ENCODE peak calls at places on chromosome 15, in ten cellular contexts. One of them, this sample, is unnamed.

GRCh38 chr15:88267720-88268119 is 11.2 kb upstream of the NTRK3 start:
- DNase-seq in fibroblast of mammary gland: no peak
- DNase-seq in endothelial cell: no peak
- DNase-seq in GM20000: no peak
- DNase-seq in body of pancreas: no peak
- DNase-seq in A549: no peak
- DNase-seq in GM12865: no peak
- DNase-seq in heart left ventricle: no peak
- DNase-seq in neural crest cell: no peak
- DNase-seq in PC-3: no peak
- DNase-seq in this sample: no peak

GRCh38 chr15:82139823-82140268 is 94.0 kb upstream of the MEX3B start:
- DNase-seq in PC-3: peak
- DNase-seq in fibroblast of mammary gland: peak
- DNase-seq in GM20000: peak
- DNase-seq in GM12865: peak
- DNase-seq in heart left ventricle: no peak
- DNase-seq in A549: peak
- DNase-seq in body of pancreas: no peak
- DNase-seq in neural crest cell: no peak
- DNase-seq in endothelial cell: no peak
- DNase-seq in this sample: peak

GRCh38 chr15:89018235-89018634 is 70.0 kb upstream of the ABHD2 start:
- DNase-seq in body of pancreas: peak
- DNase-seq in A549: no peak
- DNase-seq in fibroblast of mammary gland: peak
- DNase-seq in endothelial cell: no peak
- DNase-seq in PC-3: no peak
- DNase-seq in heart left ventricle: peak
- DNase-seq in GM20000: no peak
- DNase-seq in GM12865: no peak
- DNase-seq in neural crest cell: no peak
- DNase-seq in this sample: no peak

GRCh38 chr15:90376789-90377188 is 11.3 kb upstream of the IQGAP1 start:
- DNase-seq in neural crest cell: no peak
- DNase-seq in fibroblast of mammary gland: no peak
- DNase-seq in endothelial cell: no peak
- DNase-seq in GM20000: peak
- DNase-seq in A549: no peak
- DNase-seq in heart left ventricle: peak
- DNase-seq in GM12865: peak
- DNase-seq in PC-3: no peak
- DNase-seq in body of pancreas: no peak
- DNase-seq in this sample: no peak

GRCh38 chr15:52464478-52464877 is 64.2 kb downstream of the MYO5A start:
- DNase-seq in heart left ventricle: no peak
- DNase-seq in neural crest cell: no peak
- DNase-seq in body of pancreas: no peak
- DNase-seq in GM20000: peak
- DNase-seq in GM12865: peak
- DNase-seq in fibroblast of mammary gland: peak
- DNase-seq in PC-3: no peak
- DNase-seq in endothelial cell: no peak
- DNase-seq in A549: no peak
- DNase-seq in this sample: no peak

GRCh38 chr15:57133127-57133968 is 214.9 kb downstream of the TCF12 start:
- DNase-seq in neural crest cell: no peak
- DNase-seq in fibroblast of mammary gland: peak
- DNase-seq in A549: no peak
- DNase-seq in endothelial cell: no peak
- DNase-seq in heart left ventricle: no peak
- DNase-seq in body of pancreas: peak
- DNase-seq in GM20000: peak
- DNase-seq in PC-3: no peak
- DNase-seq in GM12865: no peak
- DNase-seq in this sample: no peak

GRCh38 chr15:29518442-29518841 is 248.8 kb upstream of the NSMCE3 start:
- DNase-seq in body of pancreas: peak
- DNase-seq in A549: no peak
- DNase-seq in PC-3: no peak
- DNase-seq in endothelial cell: no peak
- DNase-seq in GM12865: no peak
- DNase-seq in GM20000: no peak
- DNase-seq in heart left ventricle: peak
- DNase-seq in fibroblast of mammary gland: no peak
- DNase-seq in neural crest cell: no peak
- DNase-seq in this sample: no peak

GRCh38 chr15:70494861-70495571 is 268.3 kb downstream of the UACA start:
- DNase-seq in body of pancreas: no peak
- DNase-seq in PC-3: peak
- DNase-seq in neural crest cell: no peak
- DNase-seq in GM20000: peak
- DNase-seq in A549: peak
- DNase-seq in heart left ventricle: no peak
- DNase-seq in fibroblast of mammary gland: peak
- DNase-seq in GM12865: peak
- DNase-seq in endothelial cell: no peak
- DNase-seq in this sample: peak

GRCh38 chr15:78878356-78878755 is 5.7 kb downstream of the MORF4L1 start:
- DNase-seq in neural crest cell: no peak
- DNase-seq in fibroblast of mammary gland: peak
- DNase-seq in GM20000: no peak
- DNase-seq in endothelial cell: no peak
- DNase-seq in GM12865: no peak
- DNase-seq in heart left ventricle: no peak
- DNase-seq in body of pancreas: no peak
- DNase-seq in A549: no peak
- DNase-seq in PC-3: no peak
- DNase-seq in this sample: no peak

GRCh38 chr15:34644061-34644460 is 60.6 kb upstream of the GOLGA8B start:
- DNase-seq in body of pancreas: no peak
- DNase-seq in GM12865: no peak
- DNase-seq in fibroblast of mammary gland: peak
- DNase-seq in neural crest cell: no peak
- DNase-seq in GM20000: no peak
- DNase-seq in PC-3: peak
- DNase-seq in A549: no peak
- DNase-seq in heart left ventricle: no peak
- DNase-seq in endothelial cell: no peak
- DNase-seq in this sample: peak

GRCh38 chr15:57100136-57100539 is 181.7 kb downstream of the TCF12 start:
- DNase-seq in GM20000: no peak
- DNase-seq in heart left ventricle: no peak
- DNase-seq in neural crest cell: no peak
- DNase-seq in fibroblast of mammary gland: no peak
- DNase-seq in A549: no peak
- DNase-seq in endothelial cell: no peak
- DNase-seq in PC-3: no peak
- DNase-seq in GM12865: peak
- DNase-seq in body of pancreas: no peak
- DNase-seq in this sample: no peak

GRCh38 chr15:66077320-66077663 is 176.3 kb downstream of the MEGF11 start:
- DNase-seq in PC-3: no peak
- DNase-seq in neural crest cell: no peak
- DNase-seq in GM12865: no peak
- DNase-seq in A549: no peak
- DNase-seq in endothelial cell: no peak
- DNase-seq in GM20000: no peak
- DNase-seq in fibroblast of mammary gland: no peak
- DNase-seq in body of pancreas: no peak
- DNase-seq in heart left ventricle: no peak
- DNase-seq in this sample: no peak
- TF ChIP-seq CTCF in PC-3: no peak
- TF ChIP-seq CTCF in neural crest cell: no peak
- TF ChIP-seq CTCF in GM12865: no peak
- TF ChIP-seq CTCF in A549: no peak
- TF ChIP-seq CTCF in endothelial cell: no peak
- TF ChIP-seq CTCF in GM20000: no peak
- TF ChIP-seq CTCF in fibroblast of mammary gland: no peak
- TF ChIP-seq CTCF in body of pancreas: no peak
- TF ChIP-seq CTCF in heart left ventricle: no peak
- TF ChIP-seq CTCF in this sample: no peak

GRCh38 chr15:43483306-43484128 is 9.4 kb downstream of the TP53BP1 start:
- DNase-seq in A549: no peak
- DNase-seq in body of pancreas: no peak
- DNase-seq in endothelial cell: no peak
- DNase-seq in GM20000: no peak
- DNase-seq in neural crest cell: no peak
- DNase-seq in PC-3: peak
- DNase-seq in heart left ventricle: no peak
- DNase-seq in fibroblast of mammary gland: peak
- DNase-seq in GM12865: peak
- DNase-seq in this sample: peak
- TF ChIP-seq CTCF in A549: peak
- TF ChIP-seq CTCF in body of pancreas: peak
- TF ChIP-seq CTCF in endothelial cell: no peak
- TF ChIP-seq CTCF in GM20000: peak
- TF ChIP-seq CTCF in neural crest cell: peak
- TF ChIP-seq CTCF in PC-3: peak
- TF ChIP-seq CTCF in heart left ventricle: no peak
- TF ChIP-seq CTCF in fibroblast of mammary gland: peak
- TF ChIP-seq CTCF in GM12865: peak
- TF ChIP-seq CTCF in this sample: peak

GRCh38 chr15:40252141-40252437 is 13.2 kb downstream of the PAK6 start:
- DNase-seq in heart left ventricle: no peak
- DNase-seq in A549: no peak
- DNase-seq in PC-3: no peak
- DNase-seq in GM20000: no peak
- DNase-seq in GM12865: no peak
- DNase-seq in neural crest cell: no peak
- DNase-seq in fibroblast of mammary gland: no peak
- DNase-seq in endothelial cell: no peak
- DNase-seq in body of pancreas: no peak
- DNase-seq in this sample: no peak

GRCh38 chr15:40249477-40250303 is 10.8 kb downstream of the PAK6 start:
- DNase-seq in neural crest cell: no peak
- DNase-seq in GM12865: no peak
- DNase-seq in heart left ventricle: no peak
- DNase-seq in endothelial cell: no peak
- DNase-seq in body of pancreas: no peak
- DNase-seq in PC-3: peak
- DNase-seq in A549: no peak
- DNase-seq in GM20000: no peak
- DNase-seq in fibroblast of mammary gland: no peak
- DNase-seq in this sample: peak

GRCh38 chr15:40251455-40252140 is 12.7 kb downstream of the PAK6 start:
- DNase-seq in endothelial cell: no peak
- DNase-seq in GM20000: no peak
- DNase-seq in fibroblast of mammary gland: no peak
- DNase-seq in PC-3: no peak
- DNase-seq in A549: no peak
- DNase-seq in body of pancreas: no peak
- DNase-seq in heart left ventricle: no peak
- DNase-seq in GM12865: no peak
- DNase-seq in neural crest cell: no peak
- DNase-seq in this sample: no peak

GRCh38 chr15:40250771-40251454 is 12.1 kb downstream of the PAK6 start:
- DNase-seq in endothelial cell: no peak
- DNase-seq in A549: no peak
- DNase-seq in heart left ventricle: no peak
- DNase-seq in fibroblast of mammary gland: no peak
- DNase-seq in neural crest cell: no peak
- DNase-seq in GM12865: no peak
- DNase-seq in GM20000: no peak
- DNase-seq in PC-3: no peak
- DNase-seq in body of pancreas: no peak
- DNase-seq in this sample: no peak

DNA sequence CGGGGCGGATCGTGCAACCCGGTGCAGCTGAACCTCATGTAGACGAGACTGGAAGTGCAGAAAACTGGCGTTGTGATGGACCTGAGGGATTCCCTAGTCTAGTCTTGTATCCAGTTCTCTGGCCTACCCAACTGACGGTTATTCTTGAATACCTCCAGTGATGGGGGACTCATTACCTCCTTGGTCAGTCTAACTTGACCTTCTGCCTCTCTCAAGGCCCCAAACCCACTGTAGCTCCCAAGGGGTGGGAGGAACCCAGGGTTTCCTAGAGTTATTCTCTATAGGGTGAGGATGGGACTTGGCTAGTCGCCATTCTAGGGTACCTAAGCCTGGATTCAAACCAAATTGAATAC is 11.4 kb downstream of the PAK6 start:
- DNase-seq in fibroblast of mammary gland: no peak
- DNase-seq in GM20000: no peak
- DNase-seq in A549: no peak
- DNase-seq in neural crest cell: no peak
- DNase-seq in PC-3: no peak
- DNase-seq in endothelial cell: no peak
- DNase-seq in GM12865: no peak
- DNase-seq in heart left ventricle: no peak
- DNase-seq in body of pancreas: no peak
- DNase-seq in this sample: no peak
- TF ChIP-seq CTCF in fibroblast of mammary gland: no peak
- TF ChIP-seq CTCF in GM20000: no peak
- TF ChIP-seq CTCF in A549: no peak
- TF ChIP-seq CTCF in neural crest cell: no peak
- TF ChIP-seq CTCF in PC-3: no peak
- TF ChIP-seq CTCF in endothelial cell: no peak
- TF ChIP-seq CTCF in GM12865: no peak
- TF ChIP-seq CTCF in heart left ventricle: no peak
- TF ChIP-seq CTCF in body of pancreas: no peak
- TF ChIP-seq CTCF in this sample: no peak

GRCh38 chr15:45112592-45113379 is 1.2 kb downstream of the DUOX2 start:
- DNase-seq in endothelial cell: peak
- DNase-seq in GM20000: no peak
- DNase-seq in fibroblast of mammary gland: no peak
- DNase-seq in GM12865: no peak
- DNase-seq in neural crest cell: no peak
- DNase-seq in A549: peak
- DNase-seq in body of pancreas: no peak
- DNase-seq in PC-3: no peak
- DNase-seq in heart left ventricle: no peak
- DNase-seq in this sample: no peak

GRCh38 chr15:45111390-45112142 is 2.4 kb downstream of the DUOX2 start:
- DNase-seq in GM20000: no peak
- DNase-seq in A549: no peak
- DNase-seq in neural crest cell: no peak
- DNase-seq in body of pancreas: no peak
- DNase-seq in heart left ventricle: no peak
- DNase-seq in GM12865: no peak
- DNase-seq in PC-3: no peak
- DNase-seq in fibroblast of mammary gland: no peak
- DNase-seq in endothelial cell: no peak
- DNase-seq in this sample: no peak

GRCh38 chr15:45107941-45108630 is 5.9 kb downstream of the DUOX2 start:
- DNase-seq in A549: no peak
- DNase-seq in GM12865: no peak
- DNase-seq in GM20000: no peak
- DNase-seq in heart left ventricle: no peak
- DNase-seq in PC-3: no peak
- DNase-seq in fibroblast of mammary gland: no peak
- DNase-seq in endothelial cell: no peak
- DNase-seq in neural crest cell: no peak
- DNase-seq in body of pancreas: no peak
- DNase-seq in this sample: no peak

GRCh38 chr15:45112143-45112591 is 1.8 kb downstream of the DUOX2 start:
- DNase-seq in neural crest cell: no peak
- DNase-seq in PC-3: no peak
- DNase-seq in endothelial cell: no peak
- DNase-seq in body of pancreas: no peak
- DNase-seq in heart left ventricle: no peak
- DNase-seq in fibroblast of mammary gland: no peak
- DNase-seq in A549: no peak
- DNase-seq in GM12865: no peak
- DNase-seq in GM20000: no peak
- DNase-seq in this sample: no peak

GRCh38 chr15:45110256-45110820 is 3.6 kb downstream of the DUOX2 start:
- DNase-seq in PC-3: no peak
- DNase-seq in neural crest cell: no peak
- DNase-seq in fibroblast of mammary gland: no peak
- DNase-seq in heart left ventricle: no peak
- DNase-seq in A549: no peak
- DNase-seq in body of pancreas: no peak
- DNase-seq in GM12865: no peak
- DNase-seq in GM20000: no peak
- DNase-seq in endothelial cell: no peak
- DNase-seq in this sample: no peak
- TF ChIP-seq CTCF in PC-3: peak
- TF ChIP-seq CTCF in neural crest cell: no peak
- TF ChIP-seq CTCF in fibroblast of mammary gland: peak
- TF ChIP-seq CTCF in heart left ventricle: no peak
- TF ChIP-seq CTCF in A549: no peak
- TF ChIP-seq CTCF in body of pancreas: no peak
- TF ChIP-seq CTCF in GM12865: peak
- TF ChIP-seq CTCF in GM20000: no peak
- TF ChIP-seq CTCF in endothelial cell: no peak
- TF ChIP-seq CTCF in this sample: peak